ENCODE peak calls at places on chromosome 10, in five cellular contexts. One of them, this sample, is unnamed.

GRCh38 chr10:13784067-13784466 is 197.3 kb downstream of the PRPF18 start:
- DNase-seq in transverse colon: no peak
- DNase-seq in testis: no peak
- DNase-seq in GM12865: peak; percentile 64
- DNase-seq in OCI-LY7: peak; percentile 69
- DNase-seq in this sample: no peak

GRCh38 chr10:129096340-129096984 is 370.6 kb upstream of the MGMT start:
- DNase-seq in OCI-LY7: no peak
- DNase-seq in transverse colon: no peak
- DNase-seq in GM12865: no peak
- DNase-seq in testis: no peak
- DNase-seq in this sample: no peak

GRCh38 chr10:124387078-124387874 is 31.4 kb downstream of the OAT start:
- DNase-seq in GM12865: no peak
- DNase-seq in transverse colon: no peak
- DNase-seq in testis: no peak
- DNase-seq in OCI-LY7: peak; percentile 14
- DNase-seq in this sample: no peak

GRCh38 chr10:128781636-128782035 is 655.4 kb upstream of the MKI67 start:
- DNase-seq in GM12865: no peak
- DNase-seq in testis: peak; percentile 19
- DNase-seq in OCI-LY7: no peak
- DNase-seq in transverse colon: no peak
- DNase-seq in this sample: no peak

GRCh38 chr10:120570418-120570817 is 113.4 kb downstream of the PLPP4 start:
- DNase-seq in transverse colon: no peak
- DNase-seq in GM12865: no peak
- DNase-seq in OCI-LY7: no peak
- DNase-seq in testis: no peak
- DNase-seq in this sample: no peak

GRCh38 chr10:63711866-63712716 is 190.9 kb downstream of the REEP3 start:
- DNase-seq in testis: peak; percentile 89
- DNase-seq in transverse colon: peak; percentile 95
- DNase-seq in OCI-LY7: no peak
- DNase-seq in GM12865: no peak
- DNase-seq in this sample: no peak

GRCh38 chr10:28733647-28734046 is 56.3 kb downstream of the BAMBI start:
- DNase-seq in OCI-LY7: no peak
- DNase-seq in testis: no peak
- DNase-seq in transverse colon: no peak
- DNase-seq in GM12865: no peak
- DNase-seq in this sample: no peak

GRCh38 chr10:17109475-17110207 is 20.0 kb downstream of the CUBN start:
- DNase-seq in transverse colon: no peak
- DNase-seq in OCI-LY7: no peak
- DNase-seq in testis: no peak
- DNase-seq in GM12865: no peak
- DNase-seq in this sample: no peak

GRCh38 chr10:51709324-51709972 is 10.1 kb upstream of the CSTF2T start:
- DNase-seq in OCI-LY7: no peak
- DNase-seq in testis: no peak
- DNase-seq in GM12865: no peak
- DNase-seq in transverse colon: no peak
- DNase-seq in this sample: no peak

GRCh38 chr10:35328404-35329037 is 7.8 kb upstream of the CCNY start:
- DNase-seq in OCI-LY7: no peak
- DNase-seq in GM12865: no peak
- DNase-seq in transverse colon: no peak
- DNase-seq in testis: no peak
- DNase-seq in this sample: no peak

GRCh38 chr10:69686866-69687265 is 56.8 kb downstream of the FAM241B start:
- DNase-seq in OCI-LY7: no peak
- DNase-seq in GM12865: no peak
- DNase-seq in testis: no peak
- DNase-seq in transverse colon: no peak
- DNase-seq in this sample: no peak

GRCh38 chr10:18222870-18223269 is 82.6 kb downstream of the CACNB2 start:
- DNase-seq in transverse colon: no peak
- DNase-seq in testis: no peak
- DNase-seq in OCI-LY7: no peak
- DNase-seq in GM12865: no peak
- DNase-seq in this sample: no peak

GRCh38 chr10:49611815-49612512 is 1.9 kb downstream of the SLC18A3 start:
- DNase-seq in transverse colon: no peak
- DNase-seq in OCI-LY7: no peak
- DNase-seq in testis: no peak
- DNase-seq in GM12865: no peak
- DNase-seq in this sample: no peak

GRCh38 chr10:100733319-100733718 is 12.1 kb upstream of the PAX2 start:
- DNase-seq in GM12865: peak; percentile 38
- DNase-seq in transverse colon: no peak
- DNase-seq in OCI-LY7: no peak
- DNase-seq in testis: no peak
- DNase-seq in this sample: no peak

GRCh38 chr10:26303366-26303765 is 86.8 kb downstream of the GAD2 start:
- DNase-seq in OCI-LY7: no peak
- DNase-seq in transverse colon: no peak
- DNase-seq in testis: no peak
- DNase-seq in GM12865: no peak
- DNase-seq in this sample: no peak

GRCh38 chr10:75105576-75106197 is 5.8 kb upstream of the SAMD8 start:
- DNase-seq in testis: no peak
- DNase-seq in GM12865: no peak
- DNase-seq in OCI-LY7: no peak
- DNase-seq in transverse colon: no peak
- DNase-seq in this sample: no peak

GRCh38 chr10:124152139-124152780 is 58.9 kb upstream of the CHST15 start:
- DNase-seq in transverse colon: peak; percentile 49
- DNase-seq in OCI-LY7: no peak
- DNase-seq in GM12865: no peak
- DNase-seq in testis: no peak
- DNase-seq in this sample: no peak

GRCh38 chr10:126712681-126713080 is 42.2 kb upstream of the C10orf90 start:
- DNase-seq in GM12865: no peak
- DNase-seq in transverse colon: no peak
- DNase-seq in OCI-LY7: no peak
- DNase-seq in testis: no peak
- DNase-seq in this sample: no peak

GRCh38 chr10:44924261-44925040 is 13.3 kb downstream of the TMEM72 start:
- DNase-seq in OCI-LY7: no peak
- DNase-seq in transverse colon: no peak
- DNase-seq in GM12865: no peak
- DNase-seq in testis: no peak
- DNase-seq in this sample: no peak

GRCh38 chr10:14074062-14074884 is 256.5 kb downstream of the FRMD4A start:
- DNase-seq in transverse colon: peak; percentile 64
- DNase-seq in testis: peak; percentile 43
- DNase-seq in GM12865: no peak
- DNase-seq in OCI-LY7: no peak
- DNase-seq in this sample: no peak

GRCh38 chr10:121501796-121502195 is 96.4 kb downstream of the FGFR2 start:
- DNase-seq in OCI-LY7: no peak
- DNase-seq in transverse colon: no peak
- DNase-seq in testis: no peak
- DNase-seq in GM12865: no peak
- DNase-seq in this sample: no peak

GRCh38 chr10:5484205-5484604 is 15.2 kb downstream of the CALML5 start:
- DNase-seq in testis: no peak
- DNase-seq in GM12865: no peak
- DNase-seq in OCI-LY7: no peak
- DNase-seq in transverse colon: no peak
- DNase-seq in this sample: no peak

DNA sequence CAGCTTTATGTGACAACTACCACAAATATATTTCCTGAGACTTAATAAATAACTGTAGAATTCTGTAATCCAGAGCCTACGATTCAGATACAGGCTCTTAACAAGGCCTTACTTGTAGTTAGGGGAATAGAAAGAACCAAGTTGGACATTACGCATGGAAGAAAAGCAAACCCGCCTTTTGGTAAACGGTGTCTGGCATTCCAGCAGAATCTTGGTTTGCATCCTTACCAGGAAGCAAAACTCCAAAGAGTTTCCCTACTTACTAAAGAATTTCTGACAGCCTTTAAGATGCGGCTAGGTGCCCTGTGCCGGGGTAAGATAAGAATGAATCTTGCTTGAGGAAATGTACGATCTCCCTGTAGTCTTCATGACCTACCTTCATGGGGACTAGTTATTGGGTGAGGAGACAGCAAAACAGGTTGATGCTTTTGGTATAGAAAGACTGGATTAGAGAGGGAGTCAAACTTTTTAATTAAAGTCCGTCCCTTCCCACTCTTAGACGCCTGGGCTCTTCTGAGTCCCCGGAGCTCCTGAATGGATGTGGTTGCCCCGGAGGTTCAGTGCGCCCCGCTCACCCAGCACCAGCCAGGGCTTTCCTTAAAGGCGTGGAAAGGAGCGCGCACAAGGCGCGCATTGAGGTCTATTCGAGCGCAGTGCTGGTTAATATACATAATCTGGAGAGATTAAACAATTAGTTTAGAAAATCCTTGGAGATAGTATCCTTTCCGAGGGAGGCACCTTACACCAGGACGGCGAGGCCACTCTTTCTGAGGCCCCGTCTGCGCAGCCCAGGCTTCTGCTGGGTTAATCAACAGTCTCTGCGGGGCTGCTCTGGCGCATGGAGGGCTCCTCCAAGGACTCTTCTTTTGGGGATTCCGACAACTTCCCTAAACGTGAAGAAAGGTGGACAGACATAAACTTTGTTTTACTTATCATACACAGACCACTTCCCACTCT is 11.5 kb downstream of the PTF1A start:
- DNase-seq in GM12865: no peak
- DNase-seq in transverse colon: no peak
- DNase-seq in testis: no peak
- DNase-seq in OCI-LY7: no peak
- DNase-seq in this sample: no peak
- TF ChIP-seq CTCF in GM12865: no peak
- TF ChIP-seq CTCF in transverse colon: no peak
- TF ChIP-seq CTCF in testis: no peak
- TF ChIP-seq CTCF in OCI-LY7: no peak
- TF ChIP-seq CTCF in this sample: no peak

GRCh38 chr10:84205049-84205852 is 10.9 kb downstream of the CDHR1 start:
- DNase-seq in transverse colon: peak; percentile 81
- DNase-seq in OCI-LY7: peak; percentile 67
- DNase-seq in GM12865: peak; percentile 80
- DNase-seq in testis: peak; percentile 72
- DNase-seq in this sample: peak; percentile 67
- TF ChIP-seq CTCF in transverse colon: peak; percentile 85
- TF ChIP-seq CTCF in OCI-LY7: peak; percentile 91
- TF ChIP-seq CTCF in GM12865: peak; percentile 97
- TF ChIP-seq CTCF in testis: peak; percentile 55
- TF ChIP-seq CTCF in this sample: peak; percentile 90

GRCh38 chr10:43196131-43196980 is 58.1 kb downstream of the CSGALNACT2 start:
- DNase-seq in OCI-LY7: no peak
- DNase-seq in GM12865: no peak
- DNase-seq in testis: no peak
- DNase-seq in transverse colon: no peak
- DNase-seq in this sample: no peak

GRCh38 chr10:43197834-43198681 is 59.8 kb downstream of the CSGALNACT2 start:
- DNase-seq in testis: no peak
- DNase-seq in GM12865: peak; percentile 37
- DNase-seq in OCI-LY7: peak; percentile 47
- DNase-seq in transverse colon: no peak
- DNase-seq in this sample: no peak

GRCh38 chr10:43198682-43199005 is 60.4 kb downstream of the CSGALNACT2 start:
- DNase-seq in testis: no peak
- DNase-seq in GM12865: no peak
- DNase-seq in OCI-LY7: no peak
- DNase-seq in transverse colon: no peak
- DNase-seq in this sample: no peak

GRCh38 chr10:43195557-43195956 is 57.3 kb downstream of the CSGALNACT2 start:
- DNase-seq in testis: no peak
- DNase-seq in OCI-LY7: no peak
- DNase-seq in GM12865: no peak
- DNase-seq in transverse colon: no peak
- DNase-seq in this sample: no peak

DNA sequence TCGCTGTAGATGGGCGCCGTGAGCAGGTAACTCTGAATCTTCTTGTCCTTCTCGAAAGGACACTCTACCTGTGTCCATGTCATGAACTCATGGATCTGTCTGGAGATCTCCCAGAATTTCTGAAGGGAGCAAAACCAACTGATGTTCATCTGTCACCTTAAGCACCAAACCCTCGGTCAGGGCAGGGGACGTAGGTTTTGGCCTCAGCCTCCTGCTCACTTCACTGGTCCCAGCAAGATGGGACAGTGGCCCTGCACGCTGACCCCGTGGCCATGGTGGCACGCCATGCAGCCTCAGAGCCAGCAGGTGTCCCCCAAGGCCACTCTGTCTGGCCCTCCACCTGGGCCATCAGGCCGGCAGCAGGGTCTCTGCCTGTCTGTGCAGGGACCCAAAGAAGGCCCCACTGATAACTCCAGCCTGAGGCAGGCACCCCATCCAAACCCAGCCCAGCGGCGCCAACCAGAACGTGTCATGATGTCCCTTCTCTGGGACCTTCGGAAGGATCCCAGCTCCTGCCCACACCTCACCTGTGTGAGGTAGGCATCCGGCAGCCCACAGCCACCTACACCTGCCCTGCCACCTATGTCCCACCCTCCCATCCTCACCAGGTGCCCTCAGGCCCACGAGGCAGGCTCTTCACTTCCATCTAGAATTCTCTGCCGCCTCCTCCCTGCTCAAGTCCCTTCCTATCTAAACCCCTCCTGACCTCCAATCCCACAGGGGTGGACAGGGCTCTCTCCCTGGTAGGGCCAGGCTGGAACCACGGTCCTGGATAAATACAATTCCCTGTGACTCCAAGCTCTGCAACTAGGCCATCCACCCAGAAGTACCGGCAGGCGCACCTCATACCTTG is 59.0 kb downstream of the CSGALNACT2 start:
- DNase-seq in transverse colon: no peak
- DNase-seq in testis: no peak
- DNase-seq in GM12865: no peak
- DNase-seq in OCI-LY7: no peak
- DNase-seq in this sample: no peak
- TF ChIP-seq CTCF in transverse colon: no peak
- TF ChIP-seq CTCF in testis: no peak
- TF ChIP-seq CTCF in GM12865: no peak
- TF ChIP-seq CTCF in OCI-LY7: no peak
- TF ChIP-seq CTCF in this sample: no peak

GRCh38 chr10:119207713-119208552 is 562 bp downstream of the GRK5 start:
- DNase-seq in OCI-LY7: peak; percentile 51
- DNase-seq in GM12865: peak; percentile 55
- DNase-seq in testis: peak; percentile 53
- DNase-seq in transverse colon: peak; percentile 28
- DNase-seq in this sample: peak; percentile 44
- TF ChIP-seq CTCF in OCI-LY7: no peak
- TF ChIP-seq CTCF in GM12865: no peak
- TF ChIP-seq CTCF in testis: no peak
- TF ChIP-seq CTCF in transverse colon: no peak
- TF ChIP-seq CTCF in this sample: no peak